ENCODE peak calls at places on chromosomes 3 and 15, in five cellular contexts. G, N, Z, S and V are unnamed samples.
A peak's percentile ranks its signal among the peaks of the same experiment; 100 is the strongest.

GRCh38 chr3:151580592-151580991 is 119.7 kb upstream of the IGSF10 start:
- DNase-seq in N (no peak), Z (no peak), S (no peak), G (no peak), V (no peak)

GRCh38 chr3:72892081-72892763 is 4.4 kb downstream of the GXYLT2 start:
- DNase-seq in S (no peak), N (no peak), Z (no peak), G (peak; percentile 56), V (peak; percentile 27)

GRCh38 chr3:9732753-9733115 is 1.2 kb downstream of the BRPF1 start:
- DNase-seq in S (peak; percentile 11), N (peak; percentile 35), G (no peak), Z (no peak), V (no peak)

GRCh38 chr3:82293867-82294266 is 532.4 kb upstream of the GBE1 start:
- DNase-seq in G (no peak), S (no peak), N (no peak), Z (peak; percentile 57), V (no peak)

GRCh38 chr3:81965696-81966095 is 204.3 kb upstream of the GBE1 start:
- DNase-seq in Z (no peak), G (no peak), N (peak; percentile 61), S (no peak), V (no peak)

GRCh38 chr15:97124790-97125189 is 794.3 kb downstream of the NR2F2 start:
- DNase-seq in G (no peak), N (no peak), S (no peak), Z (no peak), V (no peak)

GRCh38 chr15:89825264-89825940 is 10.8 kb upstream of the ANPEP start:
- DNase-seq in N (no peak), Z (no peak), G (no peak), S (no peak), V (no peak)

GRCh38 chr3:100329800-100330489 is 4.6 kb upstream of the NIT2 start:
- DNase-seq in S (no peak), Z (no peak), N (no peak), G (peak; percentile 6), V (no peak)

GRCh38 chr3:71369733-71370391 is 213.7 kb downstream of the FOXP1 start:
- DNase-seq in N (no peak), Z (no peak), G (no peak), S (peak; percentile 15), V (no peak)

GRCh38 chr3:157493627-157494550 is 9.3 kb downstream of the VEPH1 start:
- DNase-seq in S (peak; percentile 81), G (peak; percentile 28), Z (no peak), N (peak; percentile 69), V (no peak)

GRCh38 chr3:150495563-150496168 is 50.6 kb downstream of the SERP1 start:
- DNase-seq in S (peak; percentile 75), Z (no peak), G (peak; percentile 32), N (peak; percentile 66), V (no peak)

GRCh38 chr3:101842245-101842934 is 6.9 kb upstream of the NFKBIZ start:
- DNase-seq in S (no peak), Z (no peak), G (no peak), N (peak; percentile 96), V (no peak)

GRCh38 chr15:96053039-96054021 is 277.2 kb upstream of the NR2F2 start:
- DNase-seq in Z (no peak), N (peak; percentile 69), S (peak; percentile 47), G (peak; percentile 22), V (peak; percentile 15)

GRCh38 chr15:62334581-62334980 is 169.5 kb upstream of the C2CD4B start:
- DNase-seq in S (no peak), N (no peak), Z (no peak), G (no peak), V (no peak)

GRCh38 chr3:30480587-30480986 is 125.8 kb upstream of the TGFBR2 start:
- DNase-seq in Z (no peak), N (no peak), S (no peak), G (no peak), V (no peak)

GRCh38 chr3:172848910-172849309 is 98.4 kb downstream of the ECT2 start:
- DNase-seq in G (no peak), N (no peak), S (peak; percentile 63), Z (no peak), V (no peak)

GRCh38 chr3:127387119-127387518 is 99.3 kb upstream of the PRR20G start:
- DNase-seq in S (no peak), N (no peak), Z (no peak), G (no peak), V (no peak)

GRCh38 chr3:126811530-126811929 is 107.5 kb downstream of the CHCHD6 start:
- DNase-seq in G (no peak), S (no peak), Z (no peak), N (no peak), V (no peak)

GRCh38 chr3:132570011-132570410 is 27.1 kb upstream of the ACKR4 start:
- DNase-seq in N (no peak), Z (no peak), S (no peak), G (no peak), V (no peak)

GRCh38 chr3:73611176-73611575 is 13.6 kb downstream of the PDZRN3 start:
- DNase-seq in S (no peak), N (no peak), Z (no peak), G (no peak), V (no peak)

GRCh38 chr3:147298511-147298982 is 107.8 kb downstream of the ZIC4 start:
- DNase-seq in Z (no peak), S (peak; percentile 75), N (peak; percentile 57), G (peak; percentile 3), V (no peak)

GRCh38 chr3:31043184-31043819 is 148.8 kb upstream of the GADL1 start:
- DNase-seq in G (no peak), Z (no peak), S (no peak), N (no peak), V (no peak)

GRCh38 chr15:101192081-101192480 is 59.8 kb downstream of the CHSY1 start:
- DNase-seq in N (no peak), Z (no peak), G (no peak), S (no peak), V (no peak)

GRCh38 chr3:66666362-66666761 is 165.5 kb upstream of the LRIG1 start:
- DNase-seq in S (no peak), N (no peak), Z (no peak), G (no peak), V (no peak)

GRCh38 chr3:105906834-105907233 is 38.0 kb upstream of the CBLB start:
- DNase-seq in G (no peak), S (peak; percentile 36), N (no peak), Z (no peak), V (no peak)

GRCh38 chr3:15341030-15341726 is 8.8 kb upstream of the SH3BP5 start:
- DNase-seq in Z (no peak), N (no peak), G (no peak), S (no peak), V (no peak)

GRCh38 chr3:23672628-23673027 is 133.1 kb upstream of the UBE2E1 start:
- DNase-seq in N (no peak), S (no peak), Z (no peak), G (no peak), V (no peak)
- H3K27ac ChIP-seq in N (no peak overlapping the region), S (no peak overlapping the region), Z (no peak overlapping the region), G (no peak overlapping the region), V (no peak overlapping the region)

GRCh38 chr3:188397766-188398705 is 244.1 kb downstream of the LPP start:
- DNase-seq in G (no peak), S (no peak), Z (no peak), N (no peak), V (no peak)
- H3K4me1 ChIP-seq in G (peaks cover 61% of the 10 kb centered on the region), S (no peaks in the 10 kb centered on the region), Z (peaks cover 15% of the 10 kb centered on the region), N (peaks cover 3% of the 10 kb centered on the region), V (peaks cover 33% of the 10 kb centered on the region)

GRCh38 chr3:4581452-4581851 is 88.3 kb downstream of the ITPR1 start:
- DNase-seq in G (no peak), N (no peak), S (no peak), Z (no peak), V (no peak)
- TF ChIP-seq POLR2AphosphoS5 in G (no peak), N (no peak), S (no peak), Z (no peak), V (no peak)

GRCh38 chr3:46971742-46972141 is 4.8 kb downstream of the CCDC12 start:
- DNase-seq in S (no peak), G (no peak), Z (no peak), N (no peak), V (no peak)
- H3K27ac ChIP-seq in S (no peak overlapping the region), G (peak overlapping the region; percentile 74), Z (peak overlapping the region; percentile 41), N (no peak overlapping the region), V (no peak overlapping the region)

DNA sequence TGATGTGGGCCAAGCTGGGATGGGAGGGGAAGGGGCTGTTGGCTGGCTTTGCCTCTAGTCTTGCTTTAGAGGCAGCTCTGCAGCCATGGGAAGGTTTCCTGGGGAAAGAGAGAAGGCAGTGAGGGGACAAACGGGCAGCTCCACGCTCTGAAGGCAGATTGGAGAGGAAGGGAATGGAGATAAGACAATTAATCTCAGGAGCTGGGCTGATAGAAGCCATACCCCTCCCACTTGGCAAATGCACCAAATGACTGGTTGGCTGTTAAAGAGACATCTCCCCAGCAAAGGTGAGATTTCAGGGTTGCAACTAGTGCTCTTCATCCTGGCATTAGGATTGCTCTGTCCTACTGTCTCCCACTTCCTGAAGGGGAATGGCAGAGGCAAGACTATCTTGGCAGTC is 4.7 kb downstream of the RASGRP1 start:
- DNase-seq in N (no peak), G (no peak), Z (no peak), S (no peak), V (no peak)
- H3K4me1 ChIP-seq in N (no peaks in the 10 kb centered on the region), G (no peaks in the 10 kb centered on the region), Z (peaks cover 68% of the 10 kb centered on the region), S (no peaks in the 10 kb centered on the region), V (peaks cover 12% of the 10 kb centered on the region)

GRCh38 chr15:25737218-25737643 is 125.9 kb downstream of the ATP10A start:
- DNase-seq in N (no peak), G (no peak), Z (no peak), S (no peak), V (no peak)
- TF ChIP-seq POLR2AphosphoS5 in N (no peak), G (no peak), Z (no peak), S (no peak), V (peak; percentile 49)